ENCODE peak calls at places on chromosomes 3 and 15, in seven cellular contexts. I is prostate gland, C is cardiac muscle cell, W is tibial nerve, Q is dorsolateral prefrontal cortex, A is neural progenitor cell, G is IMR-90. N is an unnamed sample.

GRCh38 chr15:54618120-54618519 is 578.6 kb downstream of the RSL24D1 start:
- DNase-seq in W (no peak), C (no peak), Q (no peak), G (no peak), A (no peak), I (no peak), N (no peak)

GRCh38 chr3:72317491-72317890 is 530.8 kb downstream of the SHQ1 start:
- DNase-seq in G (peak), I (no peak), W (no peak), Q (no peak), A (no peak), C (no peak), N (no peak)

GRCh38 chr3:73470851-73471250 is 153.9 kb downstream of the PDZRN3 start:
- DNase-seq in Q (no peak), W (no peak), I (no peak), G (no peak), A (no peak), C (no peak), N (no peak)

GRCh38 chr3:126394179-126394976 is at the start of gene CFAP100:
- DNase-seq in Q (peak), G (peak), C (peak), W (peak), A (peak), I (no peak), N (no peak)

GRCh38 chr3:194462936-194463335 is 23.9 kb downstream of the ATP13A3 start:
- DNase-seq in I (no peak), W (no peak), C (no peak), G (peak), Q (no peak), A (no peak), N (no peak)

GRCh38 chr3:108914774-108915641 is 38.7 kb downstream of the GUCA1C start:
- DNase-seq in I (peak), Q (peak), G (peak), W (no peak), A (peak), C (peak), N (peak)

GRCh38 chr15:34810455-34811146 is 15.3 kb upstream of the ACTC1 start:
- DNase-seq in G (peak), A (no peak), W (no peak), Q (no peak), C (peak), I (no peak), N (no peak)

GRCh38 chr3:8497582-8497981 is 4.0 kb upstream of the LMCD1 start:
- DNase-seq in G (peak), I (no peak), A (no peak), Q (no peak), C (no peak), W (no peak), N (no peak)

GRCh38 chr3:194401815-194402461 is 2.9 kb upstream of the GP5 start:
- DNase-seq in I (no peak), W (no peak), G (no peak), Q (no peak), A (no peak), C (no peak), N (no peak)

GRCh38 chr3:52774901-52775864 is 2.2 kb upstream of the ITIH1 start:
- DNase-seq in G (no peak), I (no peak), A (no peak), Q (peak), W (peak), C (no peak), N (no peak)

GRCh38 chr3:170352936-170353335 is 4.6 kb upstream of the SKIL start:
- DNase-seq in C (no peak), A (no peak), Q (no peak), G (no peak), I (no peak), W (no peak), N (no peak)

GRCh38 chr15:77733579-77734300 is 101.0 kb upstream of the LINGO1 start:
- DNase-seq in G (no peak), C (no peak), W (no peak), Q (no peak), I (no peak), A (no peak), N (no peak)

GRCh38 chr3:160686955-160687535 is 10.1 kb downstream of the ARL14 start:
- DNase-seq in G (peak), W (no peak), I (no peak), C (peak), A (no peak), Q (no peak), N (no peak)

GRCh38 chr3:35438101-35438500 is 201.2 kb upstream of the ARPP21 start:
- DNase-seq in G (no peak), Q (no peak), I (no peak), C (no peak), A (no peak), W (no peak), N (no peak)

GRCh38 chr15:66036859-66037258 is 167.6 kb downstream of the RAB11A start:
- DNase-seq in I (no peak), A (no peak), W (no peak), Q (no peak), C (no peak), G (no peak), N (no peak)

GRCh38 chr3:11924518-11924917 is 77.8 kb upstream of the TAMM41 start:
- DNase-seq in C (no peak), G (no peak), Q (no peak), A (no peak), W (no peak), I (no peak), N (no peak)

GRCh38 chr3:76760336-76760735 is 279.6 kb upstream of the ROBO2 start:
- DNase-seq in C (no peak), G (no peak), Q (no peak), I (no peak), A (no peak), W (no peak), N (no peak)

GRCh38 chr15:58676766-58677165 is 72.7 kb downstream of the ADAM10 start:
- DNase-seq in Q (no peak), A (no peak), G (no peak), C (no peak), W (no peak), I (no peak), N (no peak)

DNA sequence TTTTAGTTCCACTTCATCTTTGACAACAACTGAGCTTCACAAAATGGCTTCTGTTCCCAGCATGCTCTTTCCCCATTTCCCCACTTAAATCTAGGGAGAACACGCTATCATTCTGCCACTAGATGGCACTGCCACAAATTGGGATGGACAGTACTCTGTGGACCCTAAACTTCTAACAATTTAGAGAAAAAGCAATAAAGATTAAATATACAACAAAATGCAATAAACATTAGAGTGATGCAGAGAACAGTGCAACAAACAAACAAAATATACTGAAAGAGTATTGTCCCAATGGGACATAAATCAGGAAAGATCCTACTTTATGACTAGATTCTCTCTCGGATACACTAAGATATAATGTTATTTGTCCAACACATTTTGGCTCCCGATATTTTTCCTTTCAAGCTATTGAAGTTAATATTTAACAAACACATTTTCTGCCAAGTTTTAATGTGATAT is 169.7 kb upstream of the TMCO5A start:
- DNase-seq in I (no peak), G (peak), W (no peak), Q (no peak), A (peak), C (peak), N (no peak)
- H3K27ac ChIP-seq in I (no peak), G (no peak), W (no peak), Q (no peak), A (no peak), C (no peak), N (no peak)

GRCh38 chr3:10192953-10193691 is 28.4 kb downstream of the IRAK2 start:
- DNase-seq in Q (no peak), C (peak), I (no peak), W (no peak), A (peak), G (peak), N (peak)
- TF ChIP-seq CTCF in Q (no peak), C (peak), I (no peak), W (peak), A (peak), G (peak), N (no peak)

GRCh38 chr3:154885016-154885415 is 195.1 kb upstream of the MME start:
- DNase-seq in I (no peak), W (no peak), C (peak), G (peak), Q (no peak), A (no peak), N (no peak)
- H3K27ac ChIP-seq in I (no peak), W (no peak), C (no peak), G (peak), Q (no peak), A (no peak), N (no peak)

DNA sequence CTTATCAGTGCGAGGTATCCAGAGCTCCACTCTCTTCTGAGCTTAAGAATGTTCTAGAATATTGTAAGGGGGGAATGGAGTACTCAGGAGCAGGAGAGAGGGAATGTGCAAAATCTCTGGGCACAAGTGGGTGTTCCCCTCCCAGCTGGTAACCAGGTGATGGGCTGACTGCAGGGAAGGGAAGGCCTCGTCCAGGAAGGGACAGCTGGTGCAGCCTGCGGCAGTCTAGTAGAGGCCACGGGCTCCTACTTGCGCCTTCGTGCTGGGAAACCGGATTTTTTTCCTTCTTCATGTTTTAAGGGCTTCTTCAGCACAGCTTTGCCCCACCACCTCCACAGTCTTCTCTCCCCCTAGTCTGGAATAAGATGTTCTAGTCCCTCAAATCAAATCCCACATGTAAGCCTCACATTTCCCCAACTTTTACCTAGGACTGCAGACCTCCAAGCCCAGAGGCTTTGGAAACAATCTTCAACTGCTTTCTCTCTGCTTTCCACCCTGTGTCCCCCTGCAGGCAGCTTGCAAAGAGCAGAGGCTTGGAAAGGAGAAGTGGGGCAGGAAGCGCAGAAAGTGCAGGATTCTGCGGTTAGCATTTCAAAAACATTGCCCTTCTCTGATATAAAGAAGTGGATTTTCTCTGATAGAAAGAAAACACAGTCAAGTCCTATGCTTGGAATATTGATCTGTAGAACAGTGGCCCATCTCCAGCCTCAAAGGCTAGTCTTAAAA is 11.9 kb upstream of the CGNL1 start:
- DNase-seq in Q (no peak), G (peak), C (peak), I (no peak), A (peak), W (no peak), N (no peak)
- TF ChIP-seq CTCF in Q (no peak), G (peak), C (peak), I (no peak), A (peak), W (peak), N (no peak)

GRCh38 chr15:82952156-82953081 is at the start of gene HOMER2:
- DNase-seq in I (peak), C (peak), W (no peak), Q (peak), A (peak), G (no peak), N (no peak)
- H3K27ac ChIP-seq in I (peak), C (no peak), W (no peak), Q (peak), A (no peak), G (no peak), N (no peak)

GRCh38 chr15:44584162-44584749 is 47.3 kb downstream of the EIF3J start:
- DNase-seq in G (no peak), A (peak), Q (no peak), C (peak), W (no peak), I (no peak), N (peak)
- TF ChIP-seq CTCF in G (peak), A (peak), Q (no peak), C (peak), W (no peak), I (no peak), N (peak)

GRCh38 chr3:14119166-14119510 is 5.5 kb downstream of the CHCHD4 start:
- DNase-seq in A (no peak), W (no peak), I (no peak), C (no peak), Q (no peak), G (no peak), N (no peak)
- H3K27ac ChIP-seq in A (no peak), W (no peak), I (peak), C (no peak), Q (no peak), G (peak), N (no peak)

DNA sequence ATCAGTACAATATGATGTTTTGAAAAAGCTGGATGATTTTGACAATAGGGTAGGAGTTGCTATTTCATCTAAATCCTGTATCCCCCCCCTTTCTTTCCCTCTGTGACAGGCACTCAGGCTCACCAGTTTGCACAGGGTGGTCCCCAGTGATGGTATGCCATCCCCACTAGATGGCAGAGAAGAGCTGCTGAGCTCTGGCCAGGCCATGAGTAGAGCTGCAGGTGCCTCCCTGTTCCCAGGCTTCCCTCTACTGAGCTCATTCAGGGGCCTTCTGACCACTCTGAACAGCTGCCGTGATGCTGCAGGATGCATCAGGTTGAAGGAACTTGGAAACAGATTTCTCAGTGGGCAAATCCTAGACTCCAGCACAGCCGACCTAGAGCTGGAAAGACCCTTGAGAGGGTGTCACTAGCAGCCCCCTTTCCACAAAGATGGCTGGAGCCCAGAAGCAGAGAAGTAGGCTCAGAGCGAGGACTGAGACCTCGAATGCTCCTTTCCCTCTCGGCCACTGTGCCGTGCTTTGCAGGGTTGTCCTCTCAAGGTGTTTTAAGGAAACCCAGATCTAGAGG is 45.1 kb downstream of the EFCAB12 start:
- DNase-seq in Q (peak), W (no peak), A (peak), I (peak), G (peak), C (peak), N (peak)
- TF ChIP-seq CTCF in Q (peak), W (peak), A (peak), I (no peak), G (peak), C (peak), N (peak)

DNA sequence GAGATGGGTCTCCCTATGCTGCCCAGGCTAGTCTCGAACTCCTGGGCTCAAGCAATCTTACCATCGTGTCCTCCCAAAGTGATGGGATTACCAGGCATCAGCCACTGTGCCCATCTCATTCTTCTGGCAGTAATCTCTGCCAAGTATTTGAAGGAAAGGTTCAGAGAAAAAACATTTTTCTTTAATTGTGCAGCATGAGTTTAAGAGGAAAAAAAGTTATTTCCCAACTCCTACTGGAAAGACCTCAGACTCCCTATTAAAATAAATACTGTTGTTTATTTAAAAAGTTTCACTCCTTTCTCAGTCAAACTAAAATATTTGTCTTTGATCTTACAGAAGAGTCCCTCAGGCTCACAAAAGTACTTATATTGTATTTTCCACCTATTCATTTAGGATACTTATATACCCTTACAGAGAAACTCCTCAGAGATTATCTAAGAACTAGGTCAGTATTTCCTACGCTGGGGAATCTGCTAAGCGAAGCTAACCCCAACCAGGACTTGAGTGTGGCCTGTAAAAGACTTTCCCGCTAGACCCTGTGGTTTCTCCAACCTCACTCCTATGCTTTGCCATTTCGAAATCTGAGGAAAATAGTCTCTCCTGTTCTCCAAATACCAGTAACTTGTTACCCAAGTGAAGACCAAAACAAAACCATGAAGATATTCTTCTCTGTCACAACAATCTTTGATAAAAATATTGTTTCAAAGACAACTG is 28.7 kb downstream of the WWTR1 start:
- DNase-seq in G (peak), Q (no peak), A (no peak), I (no peak), W (no peak), C (peak), N (no peak)
- H3K27ac ChIP-seq in G (peak), Q (no peak), A (no peak), I (no peak), W (no peak), C (peak), N (no peak)

GRCh38 chr15:52336530-52336929 is 40.9 kb upstream of the MYO5C start:
- DNase-seq in C (no peak), Q (no peak), G (no peak), W (no peak), I (peak), A (no peak), N (no peak)
- TF ChIP-seq CTCF in C (no peak), Q (no peak), G (no peak), W (no peak), I (no peak), A (peak), N (no peak)